ENCODE peak calls at places on chromosomes 4 and X, in four cellular contexts. X is keratinocyte, L is A549, B is spleen. K is an unnamed sample.
A peak's percentile ranks its signal among the peaks of the same experiment; 100 is the strongest.

GRCh38 chr4:99715286-99715685 is 57.7 kb upstream of the C4orf54 start:
- DNase-seq in X (no peak), L (no peak), B (no peak), K (no peak)

GRCh38 chr4:139030614-139031235 is 15.1 kb downstream of the NOCT start:
- DNase-seq in X (no peak), L (peak; percentile 72), B (no peak), K (peak; percentile 94)

GRCh38 chr4:71941001-71941400 is 90.8 kb upstream of the NPFFR2 start:
- DNase-seq in X (no peak), L (peak; percentile 33), B (no peak), K (peak; percentile 35)

GRCh38 chrX:49919617-49920016 is 2.8 kb upstream of the CLCN5 start:
- DNase-seq in X (no peak), L (peak; percentile 14), B (no peak), K (peak; percentile 79)

GRCh38 chr4:76840972-76841473 is 56.9 kb downstream of the SOWAHB start:
- DNase-seq in X (no peak), L (no peak), B (no peak), K (no peak)

GRCh38 chrX:69285881-69286545 is 120.8 kb upstream of the PJA1 start:
- DNase-seq in X (no peak), L (peak; percentile 21), B (peak; percentile 88), K (peak; percentile 59)

GRCh38 chr4:57249083-57249482 is 138.9 kb upstream of the IGFBP7 start:
- DNase-seq in X (peak; percentile 30), L (no peak), B (no peak), K (peak; percentile 31)

GRCh38 chrX:17697191-17697590 is 40.1 kb upstream of the SCML1 start:
- DNase-seq in X (no peak), L (no peak), B (no peak), K (peak; percentile 52)

GRCh38 chrX:119654112-119654531 is 38.8 kb downstream of the SEPTIN6 start:
- DNase-seq in X (no peak), L (no peak), B (no peak), K (peak; percentile 5)

GRCh38 chr4:104494822-104495559 is at the start of gene CXXC4:
- DNase-seq in X (no peak), L (peak; percentile 75), B (peak; percentile 64), K (peak; percentile 58)

GRCh38 chrX:96752776-96753175 is 68.1 kb downstream of the DIAPH2 start:
- DNase-seq in X (no peak), L (no peak), B (no peak), K (no peak)

GRCh38 chr4:5639556-5639955 is 68.8 kb downstream of the EVC2 start:
- DNase-seq in X (no peak), L (no peak), B (no peak), K (no peak)

GRCh38 chrX:28901637-28902036 is 314.4 kb downstream of the IL1RAPL1 start:
- DNase-seq in X (no peak), L (no peak), B (no peak), K (peak; percentile 51)

GRCh38 chr4:88098993-88099752 is 59.3 kb downstream of the ABCG2 start:
- DNase-seq in X (no peak), L (no peak), B (no peak), K (no peak)

GRCh38 chr4:71732706-71733105 is 51.2 kb downstream of the GC start:
- DNase-seq in X (no peak), L (peak; percentile 31), B (no peak), K (peak; percentile 80)

GRCh38 chrX:110145854-110146253 is 142.9 kb downstream of the TMEM164 start:
- DNase-seq in X (no peak), L (peak; percentile 36), B (no peak), K (peak; percentile 67)

GRCh38 chrX:147899715-147900114 is 12.0 kb upstream of the FMR1 start:
- DNase-seq in X (no peak), L (no peak), B (no peak), K (no peak)

GRCh38 chr4:28724239-28724638 is 1863.6 kb downstream of the STIM2 start:
- DNase-seq in X (no peak), L (no peak), B (no peak), K (no peak)

GRCh38 chrX:15163131-15163530 is 106.8 kb downstream of the ASB9 start:
- DNase-seq in X (no peak), L (no peak), B (no peak), K (no peak)

GRCh38 chrX:95678679-95679078 is 1006.0 kb upstream of the DIAPH2 start:
- DNase-seq in X (no peak), L (no peak), B (no peak), K (no peak)

GRCh38 chr4:75698162-75698962 is 25.2 kb upstream of the G3BP2 start:
- DNase-seq in X (no peak), L (no peak), B (no peak), K (no peak)

GRCh38 chrX:134172588-134173259 is 64.3 kb upstream of the CCDC160 start:
- DNase-seq in X (no peak), L (peak; percentile 1), B (peak; percentile 84), K (peak; percentile 40)

GRCh38 chrX:115392871-115393270 is 103.4 kb downstream of the LUZP4 start:
- DNase-seq in X (no peak), L (no peak), B (no peak), K (no peak)

GRCh38 chr4:37095925-37096324 is 148.6 kb upstream of the NWD2 start:
- DNase-seq in X (no peak), L (no peak), B (no peak), K (no peak)

GRCh38 chr4:57430706-57431105 is 320.5 kb upstream of the IGFBP7 start:
- DNase-seq in X (no peak), L (no peak), B (no peak), K (no peak)

GRCh38 chrX:66005832-66006449 is 33.9 kb downstream of the VSIG4 start:
- DNase-seq in X (no peak), L (no peak), B (no peak), K (no peak)

GRCh38 chrX:66007851-66008250 is 32.0 kb downstream of the VSIG4 start:
- DNase-seq in X (no peak), L (no peak), B (no peak), K (no peak)

GRCh38 chrX:66012094-66012534 is 27.8 kb downstream of the VSIG4 start:
- DNase-seq in X (no peak), L (no peak), B (peak; percentile 74), K (no peak)

GRCh38 chrX:66008403-66008970 is 31.4 kb downstream of the VSIG4 start:
- DNase-seq in X (no peak), L (no peak), B (no peak), K (no peak)

DNA sequence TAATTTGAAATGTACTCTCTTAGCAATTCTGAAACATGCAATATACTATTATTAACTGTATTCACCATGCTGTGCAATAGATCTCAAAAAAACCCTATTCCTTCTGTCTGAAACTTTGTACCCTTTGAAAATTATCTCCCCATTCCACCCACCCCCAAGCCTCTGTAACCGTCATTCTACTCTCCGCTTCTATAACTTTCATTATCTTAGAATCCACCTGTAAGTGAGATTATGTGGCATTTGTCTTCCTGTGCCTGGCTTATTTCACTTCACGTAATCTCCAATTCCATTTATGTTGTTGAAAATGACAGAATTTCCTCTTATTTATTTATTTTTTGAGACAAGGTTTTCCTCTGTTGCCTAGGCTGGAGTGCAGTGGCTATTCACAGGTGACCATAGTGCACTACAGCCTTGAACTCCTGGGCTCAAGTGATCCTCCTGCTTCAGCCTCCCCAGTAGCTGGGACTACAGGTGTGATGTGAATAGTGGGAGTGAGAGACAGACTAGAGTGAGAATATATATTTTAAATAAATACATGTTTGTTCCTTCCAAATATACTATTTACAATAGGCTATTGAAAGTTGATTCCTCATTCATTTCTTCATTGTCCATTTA is 30.5 kb downstream of the VSIG4 start:
- DNase-seq in X (no peak), L (no peak), B (no peak), K (no peak)
- H3K4me1 ChIP-seq in X (no peaks in the 10 kb centered on the region), L (no peaks in the 10 kb centered on the region), B (peaks cover 61% of the 10 kb centered on the region), K (no peaks in the 10 kb centered on the region)

DNA sequence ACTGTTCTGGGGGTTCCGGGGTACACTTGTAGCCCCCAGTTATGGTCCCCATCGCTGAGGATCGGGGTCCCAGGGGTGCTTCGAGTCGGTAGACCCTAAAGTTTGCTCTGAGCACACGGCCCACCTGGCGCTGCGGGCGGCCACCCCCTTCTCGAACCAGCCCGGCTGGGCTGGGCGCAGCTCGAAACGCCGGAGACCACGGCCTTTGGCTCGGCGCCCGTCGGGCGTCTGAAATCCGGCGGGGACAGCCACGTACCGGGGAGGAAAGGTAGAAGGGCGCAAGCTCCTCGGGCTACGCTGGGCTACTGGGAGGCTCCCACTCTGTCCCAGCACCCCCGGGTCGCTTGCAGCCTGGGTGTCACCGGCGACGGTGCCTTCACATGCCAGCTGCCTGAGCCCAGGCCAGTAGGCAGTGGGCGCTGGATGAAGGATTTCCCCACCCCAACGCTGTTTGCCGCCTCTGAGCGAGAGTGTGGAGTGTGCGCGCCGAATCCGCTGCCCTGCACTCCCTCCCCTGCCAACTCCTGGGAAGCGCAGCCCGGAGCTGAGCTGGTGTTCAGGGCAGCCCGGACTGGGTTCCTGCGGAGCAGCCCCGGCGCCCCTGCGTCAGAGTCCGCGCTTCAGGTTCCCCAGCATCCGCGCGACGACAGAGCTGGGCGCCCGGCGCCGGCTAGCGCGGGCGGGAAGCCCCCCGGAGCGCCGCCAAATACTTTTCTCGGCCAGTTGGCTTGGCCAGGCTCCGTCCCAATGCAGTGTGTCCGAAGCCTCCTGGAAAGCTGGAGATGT is 637 bp downstream of the MAMLD1 start:
- DNase-seq in X (no peak), L (peak; percentile 61), B (peak; percentile 80), K (peak; percentile 66)
- H3K4me3 ChIP-seq in X (peak overlapping the region; percentile 57), L (peak overlapping the region; percentile 66), B (peak overlapping the region; percentile 77), K (peak overlapping the region; percentile 84)

DNA sequence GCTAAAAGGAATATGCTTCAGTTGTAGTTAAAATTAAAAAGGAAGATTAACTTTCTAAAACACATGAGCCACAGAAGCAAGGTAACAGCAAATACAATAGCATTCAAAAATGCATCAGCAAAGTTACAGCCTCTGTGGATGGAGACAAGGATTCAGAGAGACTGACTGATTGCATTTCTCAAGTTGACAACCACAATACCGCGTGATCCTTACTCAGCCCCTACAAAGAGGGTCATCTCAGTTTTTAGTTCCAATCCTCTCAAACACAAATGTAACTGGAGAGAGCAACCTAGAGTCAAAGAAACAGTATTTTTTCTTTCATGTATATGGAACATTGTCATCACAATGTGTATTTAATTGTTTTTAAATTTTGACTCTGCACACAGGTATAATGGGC is 14.2 kb upstream of the C1QTNF7 start:
- DNase-seq in X (no peak), L (no peak), B (no peak), K (no peak)
- H3K4me1 ChIP-seq in X (no peaks in the 10 kb centered on the region), L (peaks cover 11% of the 10 kb centered on the region), B (peaks cover 90% of the 10 kb centered on the region), K (peaks cover 27% of the 10 kb centered on the region)

GRCh38 chr4:173526034-173526482 is 4.0 kb downstream of the HAND2 start:
- DNase-seq in X (no peak), L (no peak), B (no peak), K (peak; percentile 44)
- H3K4me3 ChIP-seq in X (no peak overlapping the region), L (no peak overlapping the region), B (no peak overlapping the region), K (peak overlapping the region; percentile 95)

GRCh38 chr4:120066182-120066524 is 495 bp downstream of the MAD2L1 start:
- DNase-seq in X (no peak), L (no peak), B (no peak), K (no peak)
- H3K4me1 ChIP-seq in X (peaks cover 32% of the 10 kb centered on the region), L (peaks cover 19% of the 10 kb centered on the region), B (peaks cover 59% of the 10 kb centered on the region), K (peaks cover 26% of the 10 kb centered on the region)